ENCODE peak calls at places on chromosomes 7 and 10, in four cellular contexts. O, K, J and G are unnamed samples.
A peak's percentile ranks its signal among the peaks of the same experiment; 100 is the strongest.

GRCh38 chr10:118513174-118513573 is 82.3 kb downstream of the PRLHR start:
- DNase-seq in O (no peak), K (no peak), J (no peak), G (no peak)

GRCh38 chr7:116888895-116889294 is 26.5 kb downstream of the CAPZA2 start:
- DNase-seq in O (no peak), K (no peak), J (no peak), G (no peak)

GRCh38 chr10:103787251-103787816 is 68.0 kb downstream of the SH3PXD2A start:
- DNase-seq in O (no peak), K (peak; percentile 30), J (no peak), G (no peak)

GRCh38 chr7:133829336-133829897 is 297.7 kb upstream of the LRGUK start:
- DNase-seq in O (no peak), K (no peak), J (no peak), G (no peak)

GRCh38 chr7:90595801-90596683 is at the start of gene CDK14:
- DNase-seq in O (peak; percentile 85), K (peak; percentile 54), J (peak; percentile 93), G (peak; percentile 85)

GRCh38 chr10:18229839-18230238 is 89.6 kb downstream of the CACNB2 start:
- DNase-seq in O (no peak), K (peak; percentile 34), J (no peak), G (no peak)

GRCh38 chr10:88065384-88066049 is 202.1 kb downstream of the PTEN start:
- DNase-seq in O (no peak), K (no peak), J (no peak), G (no peak)

GRCh38 chr7:140059288-140060242 is 3.2 kb downstream of the PARP12 start:
- DNase-seq in O (peak; percentile 41), K (peak; percentile 98), J (no peak), G (no peak)

GRCh38 chr7:1144269-1144771 is 15.7 kb downstream of the ZFAND2A start:
- DNase-seq in O (peak; percentile 44), K (peak; percentile 31), J (peak; percentile 54), G (no peak)

GRCh38 chr10:125060851-125061556 is 99.4 kb downstream of the CTBP2 start:
- DNase-seq in O (peak; percentile 84), K (peak; percentile 91), J (peak; percentile 33), G (peak; percentile 70)

GRCh38 chr7:131546583-131547111 is 9.8 kb downstream of the PODXL start:
- DNase-seq in O (no peak), K (no peak), J (peak; percentile 55), G (peak; percentile 70)

GRCh38 chr10:90484518-90484917 is 373.3 kb downstream of the HTR7 start:
- DNase-seq in O (peak; percentile 7), K (peak; percentile 32), J (no peak), G (no peak)

GRCh38 chr10:97134202-97134601 is 51.6 kb downstream of the SLIT1 start:
- DNase-seq in O (no peak), K (no peak), J (no peak), G (no peak)

GRCh38 chr10:78025685-78026364 is 3.5 kb downstream of the POLR3A start:
- DNase-seq in O (no peak), K (peak; percentile 46), J (no peak), G (no peak)

GRCh38 chr10:73781879-73782748 is at the start of gene CHCHD1:
- DNase-seq in O (peak; percentile 95), K (peak; percentile 84), J (peak; percentile 87), G (peak; percentile 87)

GRCh38 chr10:43816351-43817321 is 168.0 kb upstream of the ZNF32 start:
- DNase-seq in O (no peak), K (peak; percentile 99), J (no peak), G (no peak)

GRCh38 chr10:14880201-14880600 is 1.5 kb downstream of the SUV39H2 start:
- DNase-seq in O (no peak), K (peak; percentile 3), J (no peak), G (no peak)

GRCh38 chr7:2522780-2523433 is 3.3 kb downstream of the LFNG start:
- DNase-seq in O (no peak), K (no peak), J (no peak), G (no peak)

GRCh38 chr10:79137826-79138225 is 69.1 kb downstream of the ZMIZ1 start:
- DNase-seq in O (peak; percentile 56), K (no peak), J (no peak), G (no peak)

GRCh38 chr7:69992938-69993337 is 394.7 kb downstream of the AUTS2 start:
- DNase-seq in O (no peak), K (no peak), J (peak; percentile 9), G (no peak)

GRCh38 chr7:64874114-64874513 is 29.0 kb upstream of the ZNF273 start:
- DNase-seq in O (no peak), K (no peak), J (no peak), G (no peak)

GRCh38 chr7:94633025-94633341 is 22.9 kb downstream of the SGCE start:
- DNase-seq in O (no peak), K (no peak), J (no peak), G (no peak)

GRCh38 chr10:36534471-36535002 is 590.9 kb upstream of the ANKRD30A start:
- DNase-seq in O (no peak), K (peak; percentile 76), J (peak; percentile 84), G (no peak)

GRCh38 chr7:120023494-120024167 is 249.3 kb upstream of the KCND2 start:
- DNase-seq in O (no peak), K (peak; percentile 61), J (no peak), G (no peak)

GRCh38 chr7:68246189-68246633 is 1249.6 kb downstream of the TYW1 start:
- DNase-seq in O (no peak), K (no peak), J (no peak), G (no peak)

GRCh38 chr10:74437822-74438221 is 286.8 kb downstream of the ADK start:
- DNase-seq in O (no peak), K (peak; percentile 54), J (no peak), G (no peak)

GRCh38 chr10:84845628-84846261 is 517.4 kb downstream of the CCSER2 start:
- DNase-seq in O (no peak), K (no peak), J (no peak), G (peak; percentile 39)

GRCh38 chr10:34403512-34403911 is 411.6 kb downstream of the PARD3 start:
- DNase-seq in O (no peak), K (peak; percentile 53), J (no peak), G (no peak)

GRCh38 chr10:33331020-33331557 is 3.4 kb downstream of the NRP1 start:
- DNase-seq in O (no peak), K (no peak), J (no peak), G (no peak)

GRCh38 chr7:141272417-141272816 is 198.6 kb downstream of the TMEM178B start:
- DNase-seq in O (no peak), K (no peak), J (no peak), G (no peak)
- TF ChIP-seq CTCF in O (peak; percentile 27), K (no peak), J (no peak), G (no peak)

DNA sequence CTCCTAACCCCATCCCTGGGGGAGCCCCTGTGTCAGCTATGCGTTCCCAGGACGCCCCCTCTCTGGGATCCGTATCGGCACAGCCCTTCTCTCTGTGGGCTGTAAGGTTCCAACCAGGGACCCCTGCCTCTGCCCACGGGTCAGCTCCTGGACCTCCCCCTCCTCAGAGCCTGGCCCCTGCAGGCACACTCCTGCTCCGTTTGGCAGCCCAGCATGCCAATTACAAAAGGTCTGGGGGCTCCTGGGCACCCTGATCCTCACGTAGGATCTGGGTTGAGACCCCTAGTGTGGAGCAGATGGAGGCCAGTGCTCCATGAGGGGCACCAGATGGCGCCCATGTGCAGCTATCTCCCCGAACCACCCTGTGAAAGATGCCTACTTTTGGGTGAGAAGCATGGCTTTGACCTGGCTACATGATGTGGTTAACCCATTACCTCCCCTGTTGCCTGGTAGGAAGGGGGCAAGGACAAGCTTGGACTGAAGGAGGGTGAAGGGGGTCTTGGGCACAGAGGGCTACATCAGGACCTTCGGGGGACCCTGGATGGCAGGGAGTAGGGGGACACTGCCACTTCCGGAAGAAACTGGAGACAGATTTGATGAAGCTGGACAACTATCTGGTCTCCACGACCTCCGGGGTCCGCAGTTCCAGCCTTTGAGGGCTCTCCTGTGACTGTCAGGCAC is 9.0 kb downstream of the TACR2 start:
- DNase-seq in O (no peak), K (no peak), J (peak; percentile 47), G (no peak)
- TF ChIP-seq CTCF in O (peak; percentile 36), K (no peak), J (no peak), G (no peak)

DNA sequence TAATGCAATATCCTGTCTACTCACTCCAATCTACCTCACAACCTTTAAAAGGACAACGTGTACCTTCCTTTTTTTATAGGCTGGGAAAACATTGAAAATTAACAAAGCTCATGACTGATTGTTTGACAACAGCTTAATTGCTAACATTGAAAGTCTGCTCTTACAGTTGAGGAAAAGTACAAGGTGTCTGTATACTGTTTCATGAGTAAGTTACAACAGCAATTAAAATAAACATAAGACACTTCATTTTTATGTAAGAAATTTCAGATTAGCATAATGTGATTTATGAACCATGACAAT is 28.6 kb upstream of the NCAPG2 start:
- DNase-seq in O (no peak), K (no peak), J (no peak), G (no peak)
- TF ChIP-seq CTCF in O (no peak), K (no peak), J (no peak), G (no peak)

GRCh38 chr7:112554591-112554990 is 73.8 kb downstream of the LSMEM1 start:
- DNase-seq in O (no peak), K (no peak), J (no peak), G (no peak)
- TF ChIP-seq CTCF in O (no peak), K (peak; percentile 17), J (no peak), G (peak; percentile 30)

DNA sequence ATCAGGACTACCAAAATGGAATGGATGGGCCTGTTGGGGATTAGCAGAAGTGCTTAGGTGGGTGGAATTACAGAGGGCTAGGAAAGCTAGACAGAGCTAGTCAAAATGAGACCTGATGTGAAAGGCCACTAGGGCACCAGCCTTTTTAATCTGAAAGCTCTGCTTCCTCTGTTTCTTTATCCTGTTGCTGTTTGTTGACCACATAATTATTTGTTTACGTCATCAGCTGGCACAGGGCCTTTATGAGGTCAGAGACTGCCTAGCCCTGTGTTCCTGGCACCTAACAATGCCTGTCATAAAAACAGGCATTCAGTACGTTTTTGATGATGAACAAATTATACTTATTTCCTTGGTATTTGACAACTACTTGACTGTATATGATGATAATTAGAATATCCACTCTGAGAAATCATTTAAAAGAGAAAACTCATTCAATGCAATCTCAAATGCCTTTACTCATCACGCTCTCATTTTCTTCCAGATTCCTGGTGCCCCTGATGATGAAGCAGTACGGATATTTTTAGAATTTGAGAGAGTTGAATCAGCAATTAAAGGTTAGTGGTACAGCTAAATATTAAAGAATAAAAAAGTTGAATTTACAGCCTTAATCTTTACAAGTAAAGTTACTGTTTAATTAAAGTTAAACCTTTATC is 26.1 kb downstream of the RBM17 start:
- DNase-seq in O (no peak), K (peak; percentile 79), J (no peak), G (no peak)
- TF ChIP-seq CTCF in O (no peak), K (peak; percentile 8), J (no peak), G (no peak)

GRCh38 chr7:149468208-149468607 is 7.3 kb upstream of the ZNF777 start:
- DNase-seq in O (no peak), K (no peak), J (no peak), G (no peak)
- TF ChIP-seq CTCF in O (no peak), K (no peak), J (no peak), G (no peak)